ENCODE peak calls at places on chromosome 14, in ten cellular contexts. Y is COR-L47; A is HTR-8/SVneo; U is NCI-H2081; G is choroid plexus epithelial cell; W is islet precursor cell; F is astrocyte of the spinal cord; L is activated CD4-positive, alpha-beta T cell treated with anti-CD3 and anti-CD28 coated beads for 4 hours; D is LoVo; O is B cell. E is an unnamed sample.

GRCh38 chr14:100822007-100822406 is 3.9 kb upstream of the MEG3 start:
- DNase-seq in D (no peak), W (no peak), Y (no peak), A (no peak), F (no peak), G (no peak), O (no peak), U (no peak), L (no peak), E (no peak)

GRCh38 chr14:76091036-76091435 is 60.7 kb upstream of the GPATCH2L start:
- DNase-seq in F (no peak), L (no peak), G (peak), Y (no peak), D (no peak), U (no peak), W (no peak), O (no peak), A (peak), E (peak)

GRCh38 chr14:98208074-98208675 is 1063.8 kb downstream of the BCL11B start:
- DNase-seq in Y (no peak), A (no peak), W (no peak), G (no peak), L (no peak), O (no peak), D (no peak), U (no peak), F (no peak), E (no peak)

GRCh38 chr14:72948481-72949138 is 22.3 kb downstream of the DCAF4 start:
- DNase-seq in W (peak), A (peak), G (peak), O (peak), L (peak), U (peak), Y (peak), F (peak), D (peak), E (peak)

GRCh38 chr14:100674428-100674827 is 52.3 kb upstream of the DLK1 start:
- DNase-seq in W (no peak), G (no peak), O (no peak), L (no peak), U (no peak), Y (no peak), D (no peak), A (no peak), F (no peak), E (no peak)

GRCh38 chr14:31993521-31993941 is 83.6 kb upstream of the ARHGAP5 start:
- DNase-seq in L (no peak), A (no peak), W (no peak), F (no peak), D (peak), O (no peak), G (no peak), U (no peak), Y (no peak), E (no peak)

GRCh38 chr14:87066221-87066817 is 926.7 kb downstream of the GALC start:
- DNase-seq in U (no peak), A (no peak), O (no peak), L (no peak), D (no peak), Y (no peak), F (no peak), G (peak), W (no peak), E (no peak)

GRCh38 chr14:106442857-106443256 is 916.5 kb downstream of the TMEM121 start:
- DNase-seq in D (peak), W (no peak), G (no peak), Y (no peak), O (peak), A (no peak), L (peak), U (no peak), F (no peak), E (no peak)

GRCh38 chr14:89730692-89731091 is 223.8 kb downstream of the EFCAB11 start:
- DNase-seq in U (no peak), D (no peak), A (no peak), L (no peak), G (no peak), Y (no peak), O (no peak), F (no peak), W (no peak), E (no peak)

GRCh38 chr14:92847220-92848148 is 53.4 kb downstream of the GOLGA5 start:
- DNase-seq in Y (peak), F (no peak), U (peak), L (no peak), O (no peak), D (no peak), A (no peak), G (no peak), W (no peak), E (no peak)

GRCh38 chr14:103118019-103118662 is 5.1 kb upstream of the TNFAIP2 start:
- DNase-seq in A (no peak), Y (no peak), F (no peak), L (no peak), W (no peak), G (no peak), O (no peak), D (no peak), U (no peak), E (peak)

GRCh38 chr14:66425402-66425801 is 60.8 kb upstream of the CCDC196 start:
- DNase-seq in A (no peak), F (no peak), U (no peak), G (no peak), Y (no peak), D (no peak), O (no peak), W (no peak), L (no peak), E (no peak)

GRCh38 chr14:103315368-103315911 is 18.6 kb upstream of the EIF5 start:
- DNase-seq in F (peak), W (no peak), O (no peak), D (no peak), L (no peak), Y (no peak), G (peak), U (no peak), A (no peak), E (no peak)

GRCh38 chr14:72545411-72546311 is 348.2 kb downstream of the DPF3 start:
- DNase-seq in O (no peak), F (no peak), W (no peak), L (no peak), U (no peak), D (no peak), G (no peak), Y (no peak), A (no peak), E (peak)

GRCh38 chr14:68616255-68616902 is 176.5 kb downstream of the ZFP36L1 start:
- DNase-seq in L (no peak), A (no peak), D (no peak), Y (no peak), F (peak), W (no peak), O (no peak), G (no peak), U (no peak), E (no peak)

GRCh38 chr14:75495882-75496281 is 26.4 kb upstream of the BATF start:
- DNase-seq in L (no peak), U (peak), F (peak), A (no peak), W (no peak), G (peak), Y (peak), D (no peak), O (no peak), E (no peak)

GRCh38 chr14:36866867-36867266 is 205.2 kb downstream of the PAX9 start:
- DNase-seq in D (no peak), G (no peak), L (no peak), O (no peak), U (no peak), A (no peak), Y (no peak), W (no peak), F (no peak), E (no peak)

GRCh38 chr14:105525861-105526780 is at the start of gene TMEM121:
- DNase-seq in W (no peak), U (peak), D (peak), L (peak), O (peak), A (no peak), G (no peak), F (no peak), Y (peak), E (peak)

GRCh38 chr14:21711360-21711961 is 37.8 kb upstream of the OR4E1 start:
- DNase-seq in F (peak), G (peak), D (peak), U (peak), O (no peak), A (peak), L (no peak), W (no peak), Y (peak), E (peak)

GRCh38 chr14:85634205-85634604 is 104.3 kb downstream of the FLRT2 start:
- DNase-seq in O (no peak), G (no peak), Y (no peak), W (no peak), L (no peak), F (peak), U (peak), D (no peak), A (no peak), E (no peak)

GRCh38 chr14:20477211-20477876 is 8.1 kb downstream of the PNP start:
- DNase-seq in O (peak), G (peak), F (peak), U (no peak), Y (no peak), D (no peak), A (no peak), W (peak), L (peak), E (no peak)

GRCh38 chr14:55914771-55915170 is 203.4 kb upstream of the PELI2 start:
- DNase-seq in L (no peak), O (no peak), Y (no peak), G (peak), A (no peak), W (no peak), D (no peak), U (no peak), F (peak), E (no peak)

GRCh38 chr14:105411017-105411941 is 8.3 kb upstream of the MTA1 start:
- DNase-seq in W (peak), O (no peak), G (peak), D (peak), F (peak), U (peak), L (peak), Y (peak), A (peak), E (peak)

GRCh38 chr14:63290741-63291286 is 27.9 kb downstream of the GPHB5 start:
- DNase-seq in F (no peak), A (no peak), W (peak), O (no peak), U (no peak), D (no peak), L (no peak), Y (no peak), G (peak), E (no peak)

GRCh38 chr14:105492051-105492965 is 1.3 kb downstream of the TEDC1 start:
- DNase-seq in G (no peak), O (no peak), F (no peak), Y (no peak), W (no peak), D (no peak), U (no peak), A (no peak), L (peak), E (peak)

GRCh38 chr14:100673085-100673806 is 53.4 kb upstream of the DLK1 start:
- DNase-seq in A (no peak), F (no peak), O (no peak), U (peak), W (peak), Y (peak), D (no peak), G (no peak), L (no peak), E (peak)

GRCh38 chr14:76644875-76645518 is 116.3 kb upstream of the VASH1 start:
- DNase-seq in Y (peak), U (peak), D (no peak), G (peak), F (peak), A (peak), O (no peak), W (peak), L (no peak), E (peak)

E was measured in endodermal cell.